ENCODE peak calls at places on chromosomes 3 and 15, in seven cellular contexts. H is activated naive CD4-positive, alpha-beta T cell treated with anti-CD3 and anti-CD28 coated beads, Interleukin-2, amount 10 ng/mL, durations not matched to agents 7 days and 5 days; A is aorta; R is foreskin keratinocyte; D is dorsolateral prefrontal cortex; G is stromal cell of bone marrow; P is astrocyte of the spinal cord. T is an unnamed sample.

GRCh38 chr15:25240461-25241021 is 198.3 kb downstream of the UBE3A start:
- DNase-seq in H (no peak), A (peak), R (no peak), D (peak), G (no peak), P (no peak), T (no peak)

GRCh38 chr15:44101944-44102343 is 93.1 kb downstream of the FRMD5 start:
- DNase-seq in H (no peak), A (no peak), R (peak), D (no peak), G (no peak), P (peak), T (peak)

GRCh38 chr3:5630396-5630795 is 442.9 kb downstream of the EDEM1 start:
- DNase-seq in H (no peak), A (no peak), R (no peak), D (no peak), G (no peak), P (no peak), T (no peak)

GRCh38 chr3:14440531-14441239 is 38.3 kb downstream of the SLC6A6 start:
- DNase-seq in H (no peak), A (no peak), R (no peak), D (no peak), G (no peak), P (peak), T (peak)

GRCh38 chr15:82014989-82015388 is 30.8 kb downstream of the MEX3B start:
- DNase-seq in H (no peak), A (no peak), R (no peak), D (no peak), G (no peak), P (no peak), T (no peak)

GRCh38 chr15:57565326-57565725 is 26.4 kb upstream of the MYZAP start:
- DNase-seq in H (peak), A (no peak), R (peak), D (no peak), G (no peak), P (no peak), T (no peak)

GRCh38 chr3:151226088-151226563 is 23.1 kb upstream of the GPR171 start:
- DNase-seq in H (no peak), A (no peak), R (peak), D (no peak), G (peak), P (peak), T (peak)

GRCh38 chr3:104519468-104519867 is 847.2 kb upstream of the ALCAM start:
- DNase-seq in H (no peak), A (no peak), R (no peak), D (no peak), G (no peak), P (no peak), T (no peak)

GRCh38 chr3:113140876-113141275 is 70.5 kb upstream of the BOC start:
- DNase-seq in H (no peak), A (no peak), R (peak), D (no peak), G (no peak), P (peak), T (peak)

GRCh38 chr15:42548258-42549051 is at the start of the genes HAUS2 and LRRC57:
- DNase-seq in H (peak), A (peak), R (peak), D (peak), G (peak), P (peak), T (peak)

GRCh38 chr15:96360581-96361308 is 30.2 kb downstream of the NR2F2 start:
- DNase-seq in H (no peak), A (no peak), R (no peak), D (no peak), G (no peak), P (no peak), T (no peak)

GRCh38 chr3:42852443-42852842 is 23.2 kb downstream of the CYP8B1 start:
- DNase-seq in H (no peak), A (no peak), R (no peak), D (no peak), G (no peak), P (no peak), T (no peak)

GRCh38 chr3:191473766-191474198 is 12.8 kb downstream of the PYDC2 start:
- DNase-seq in H (no peak), A (no peak), R (no peak), D (no peak), G (no peak), P (no peak), T (no peak)

GRCh38 chr3:141795311-141795710 is 32.1 kb downstream of the GRK7 start:
- DNase-seq in H (no peak), A (no peak), R (no peak), D (no peak), G (no peak), P (no peak), T (no peak)

GRCh38 chr3:57530071-57530608 is 14.0 kb downstream of the DNAH12 start:
- DNase-seq in H (no peak), A (no peak), R (no peak), D (no peak), G (no peak), P (peak), T (no peak)

GRCh38 chr3:13403213-13403817 is 16.8 kb downstream of the NUP210 start:
- DNase-seq in H (no peak), A (no peak), R (no peak), D (no peak), G (no peak), P (no peak), T (no peak)

GRCh38 chr3:81581966-81582599 is 179.4 kb downstream of the GBE1 start:
- DNase-seq in H (peak), A (no peak), R (peak), D (no peak), G (peak), P (peak), T (peak)

GRCh38 chr15:98826658-98827057 is 178.3 kb downstream of the IGF1R start:
- DNase-seq in H (no peak), A (no peak), R (no peak), D (no peak), G (no peak), P (no peak), T (no peak)

GRCh38 chr3:46356909-46357308 is 3.0 kb downstream of the CCR2 start:
- DNase-seq in H (no peak), A (no peak), R (no peak), D (no peak), G (no peak), P (no peak), T (no peak)

GRCh38 chr15:47367991-47368390 is 349.3 kb upstream of the SEMA6D start:
- DNase-seq in H (no peak), A (no peak), R (no peak), D (no peak), G (no peak), P (no peak), T (no peak)

GRCh38 chr3:76107935-76108570 is 322.7 kb upstream of the ZNF717 start:
- DNase-seq in H (no peak), A (no peak), R (peak), D (no peak), G (peak), P (peak), T (peak)

T was measured in fibroblast of lung.